ENCODE peak calls at places on chromosomes 13 and 19, in four cellular contexts. O is H1, L is NT2/D1, U is HCT116. X is an unnamed sample.

GRCh38 chr13:51823861-51824260 is 19.9 kb upstream of the DHRS12 start:
- DNase-seq in U (no peak), O (no peak), L (no peak), X (no peak)

GRCh38 chr19:52603558-52604207 is 33.6 kb downstream of the ZNF701 start:
- DNase-seq in L (no peak), U (no peak), O (no peak), X (no peak)

GRCh38 chr13:21031594-21031993 is 29.8 kb downstream of the LATS2 start:
- DNase-seq in O (no peak), L (no peak), U (no peak), X (no peak)

GRCh38 chr13:36998624-36999041 is 507 bp downstream of the ALG5 start:
- DNase-seq in O (peak; percentile 66), U (no peak), L (no peak), X (no peak)

GRCh38 chr13:85828094-85828684 is 29.0 kb upstream of the SLITRK6 start:
- DNase-seq in O (no peak), U (peak; percentile 13), L (no peak), X (peak; percentile 6)

GRCh38 chr19:18853755-18854427 is 22.1 kb downstream of the UPF1 start:
- DNase-seq in L (no peak), U (no peak), O (no peak), X (no peak)

GRCh38 chr19:53621885-53622710 is 9.7 kb upstream of the DPRX start:
- DNase-seq in O (no peak), U (no peak), L (peak; percentile 3), X (peak; percentile 56)

GRCh38 chr13:66805657-66806056 is 424.5 kb downstream of the PCDH9 start:
- DNase-seq in L (no peak), U (no peak), O (no peak), X (no peak)

GRCh38 chr19:32868206-32868950 is 1.2 kb downstream of the SLC7A9 start:
- DNase-seq in U (no peak), L (no peak), O (no peak), X (no peak)

GRCh38 chr19:44111910-44112463 is 1.2 kb upstream of the ZNF225 start:
- DNase-seq in O (peak; percentile 52), L (peak; percentile 79), U (no peak), X (no peak)

GRCh38 chr13:97976551-97977375 is 23.3 kb downstream of the IPO5 start:
- DNase-seq in L (no peak), U (no peak), O (peak; percentile 94), X (no peak)

GRCh38 chr13:24127116-24127631 is 33.3 kb upstream of the SPATA13 start:
- DNase-seq in L (no peak), O (no peak), U (no peak), X (no peak)

GRCh38 chr19:42553292-42554045 is 25.2 kb upstream of the CEACAM1 start:
- DNase-seq in U (no peak), L (no peak), O (no peak), X (peak; percentile 40)

GRCh38 chr19:33171916-33172359 is 22.2 kb upstream of the LRP3 start:
- DNase-seq in U (no peak), L (no peak), O (no peak), X (no peak)

GRCh38 chr13:33639640-33640080 is 178.3 kb upstream of the RFC3 start:
- DNase-seq in O (no peak), L (no peak), U (no peak), X (peak; percentile 43)

GRCh38 chr13:40271931-40272775 is 394.3 kb downstream of the FOXO1 start:
- DNase-seq in O (no peak), L (no peak), U (no peak), X (no peak)

GRCh38 chr19:38912600-38913514 is 871 bp upstream of the CCER2 start:
- DNase-seq in L (no peak), U (no peak), O (no peak), X (no peak)

GRCh38 chr13:80314711-80315505 is 26.0 kb downstream of the SPRY2 start:
- DNase-seq in U (no peak), L (no peak), O (no peak), X (no peak)

GRCh38 chr13:48775285-48775684 is 121.6 kb downstream of the CYSLTR2 start:
- DNase-seq in O (no peak), L (no peak), U (no peak), X (no peak)

GRCh38 chr19:15101479-15102082 is 5.6 kb upstream of the SYDE1 start:
- DNase-seq in U (peak; percentile 38), O (peak; percentile 87), L (peak; percentile 70), X (peak; percentile 52)

GRCh38 chr19:23698711-23699520 is 11.9 kb upstream of the ZNF675 start:
- DNase-seq in O (no peak), U (no peak), L (no peak), X (no peak)

GRCh38 chr19:2627319-2627829 is 75.1 kb downstream of the GNG7 start:
- DNase-seq in U (peak; percentile 92), L (no peak), O (no peak), X (peak; percentile 68)

GRCh38 chr13:30448441-30448840 is 17.3 kb downstream of the HMGB1 start:
- DNase-seq in L (no peak), O (no peak), U (no peak), X (no peak)

GRCh38 chr19:36488118-36488815 is 1.1 kb downstream of the ZNF566 start:
- DNase-seq in U (no peak), L (no peak), O (no peak), X (no peak)

DNA sequence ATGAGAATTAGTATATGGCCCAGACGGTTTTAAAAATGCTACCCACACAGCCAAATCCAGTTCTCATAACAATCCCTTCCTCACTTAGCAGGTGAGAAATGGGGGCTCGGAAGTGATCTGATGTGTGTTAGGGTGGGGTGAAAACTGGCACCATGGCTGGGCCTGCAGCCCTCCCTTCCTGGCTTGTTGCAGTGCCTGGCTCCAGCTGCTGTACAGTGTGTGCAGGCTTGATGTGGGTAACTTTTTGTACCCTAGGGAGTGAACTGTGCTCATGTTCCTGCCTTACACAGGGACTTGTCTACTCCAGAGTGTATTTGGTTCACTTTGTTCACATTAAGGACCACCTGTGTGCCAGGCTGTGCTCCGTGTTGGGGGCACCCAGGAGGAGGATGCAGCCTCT is 177.2 kb downstream of the LMO7 start:
- DNase-seq in L (no peak), O (no peak), U (no peak), X (no peak)
- TF ChIP-seq ZNF274 in L (no peak), O (no peak), U (no peak), X (no peak)

DNA sequence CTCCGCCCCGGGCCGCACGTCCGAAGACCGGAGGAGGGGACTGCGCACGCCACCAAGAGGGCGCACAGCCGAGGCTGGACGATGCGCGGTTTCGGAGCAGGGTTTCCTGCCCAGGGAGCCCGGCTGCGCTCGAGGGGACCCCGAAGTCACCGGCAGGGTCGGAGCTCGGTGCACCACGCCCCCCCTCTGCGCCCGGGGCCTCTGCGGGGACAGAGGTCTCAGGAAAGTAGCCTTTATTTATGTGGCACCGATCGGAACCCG is 108.9 kb upstream of the DOCK9 start:
- DNase-seq in U (no peak), L (no peak), O (no peak), X (no peak)
- TF ChIP-seq ZNF274 in U (no peak), L (no peak), O (no peak), X (no peak)

GRCh38 chr19:29714371-29714952 is 599 bp downstream of the C19orf12 start:
- DNase-seq in U (no peak), O (no peak), L (no peak), X (no peak)

GRCh38 chr19:29715695-29716581 is 877 bp upstream of the C19orf12 start:
- DNase-seq in L (no peak), O (no peak), U (no peak), X (peak; percentile 38)

GRCh38 chr19:29717051-29717450 is 2.0 kb upstream of the C19orf12 start:
- DNase-seq in L (no peak), U (no peak), O (no peak), X (no peak)

GRCh38 chr19:29712744-29713516 is 2.1 kb downstream of the C19orf12 start:
- DNase-seq in L (no peak), O (no peak), U (no peak), X (no peak)

GRCh38 chr19:29714953-29715694 is at the start of gene C19orf12:
- DNase-seq in O (peak; percentile 77), U (no peak), L (no peak), X (peak; percentile 18)
- TF ChIP-seq ZNF274 in O (no peak), U (no peak), L (no peak), X (no peak)

GRCh38 chr19:17515408-17516149 is 4.1 kb downstream of the PGLS start:
- DNase-seq in U (no peak), O (no peak), L (no peak), X (no peak)

GRCh38 chr19:17511724-17512573 is 500 bp downstream of the PGLS start:
- DNase-seq in U (peak; percentile 76), L (peak; percentile 75), O (peak; percentile 91), X (peak; percentile 79)

GRCh38 chr19:17512574-17512939 is 1.1 kb downstream of the PGLS start:
- DNase-seq in O (no peak), U (no peak), L (no peak), X (no peak)

GRCh38 chr19:17510220-17510993 is 1.0 kb upstream of the PGLS start:
- DNase-seq in U (no peak), L (no peak), O (no peak), X (no peak)

GRCh38 chr19:17513801-17514200 is 2.4 kb downstream of the PGLS start:
- DNase-seq in U (no peak), L (no peak), O (no peak), X (no peak)
- TF ChIP-seq ZNF274 in U (no peak), L (no peak), O (no peak), X (no peak)

GRCh38 chr13:46778879-46779278 is 18.1 kb downstream of the ESD start:
- DNase-seq in U (no peak), L (no peak), O (no peak), X (no peak)

GRCh38 chr13:46783504-46783903 is 13.5 kb downstream of the ESD start:
- DNase-seq in L (no peak), U (no peak), O (no peak), X (no peak)

GRCh38 chr13:46778095-46778494 is 18.9 kb downstream of the ESD start:
- DNase-seq in O (no peak), U (no peak), L (no peak), X (no peak)

GRCh38 chr13:46782066-46782465 is 14.9 kb downstream of the ESD start:
- DNase-seq in O (no peak), L (no peak), U (no peak), X (no peak)
- TF ChIP-seq ZNF274 in O (no peak), L (no peak), U (no peak), X (no peak)

GRCh38 chr19:45455707-45456499 is 11.9 kb upstream of the FOSB start:
- DNase-seq in U (peak; percentile 95), O (peak; percentile 85), L (peak; percentile 78), X (peak; percentile 89)
- TF ChIP-seq ZNF274 in U (no peak), O (no peak), L (no peak), X (no peak)